ENCODE peak calls at places on chromosomes 13 and 19, in five cellular contexts. One of them, this sample, is unnamed.

GRCh38 chr13:47549219-47549752 is 451.8 kb downstream of the SUCLA2 start:
- DNase-seq in RWPE1: no peak
- DNase-seq in activated CD4-positive, alpha-beta T cell treated with anti-CD3 and anti-CD28 coated beads for 36 hours: no peak
- DNase-seq in stimulated activated CD4-positive, alpha-beta T cell treated with anti-CD3 and anti-CD28 coated beads, Interleukin-4, amount 100 ng/mL, for 4 hours: no peak
- DNase-seq in heart left ventricle: no peak
- DNase-seq in this sample: no peak

GRCh38 chr19:31519216-31519615 is 170.0 kb upstream of the TSHZ3 start:
- DNase-seq in heart left ventricle: no peak
- DNase-seq in activated CD4-positive, alpha-beta T cell treated with anti-CD3 and anti-CD28 coated beads for 36 hours: no peak
- DNase-seq in RWPE1: no peak
- DNase-seq in stimulated activated CD4-positive, alpha-beta T cell treated with anti-CD3 and anti-CD28 coated beads, Interleukin-4, amount 100 ng/mL, for 4 hours: no peak
- DNase-seq in this sample: peak

GRCh38 chr19:46951236-46951986 is 68.2 kb upstream of the NPAS1 start:
- DNase-seq in RWPE1: peak
- DNase-seq in stimulated activated CD4-positive, alpha-beta T cell treated with anti-CD3 and anti-CD28 coated beads, Interleukin-4, amount 100 ng/mL, for 4 hours: no peak
- DNase-seq in activated CD4-positive, alpha-beta T cell treated with anti-CD3 and anti-CD28 coated beads for 36 hours: peak
- DNase-seq in heart left ventricle: peak
- DNase-seq in this sample: peak

GRCh38 chr19:34480971-34481821 is at the start of gene WTIP:
- DNase-seq in RWPE1: peak
- DNase-seq in activated CD4-positive, alpha-beta T cell treated with anti-CD3 and anti-CD28 coated beads for 36 hours: no peak
- DNase-seq in heart left ventricle: peak
- DNase-seq in stimulated activated CD4-positive, alpha-beta T cell treated with anti-CD3 and anti-CD28 coated beads, Interleukin-4, amount 100 ng/mL, for 4 hours: no peak
- DNase-seq in this sample: peak

GRCh38 chr19:20072936-20073335 is 4.9 kb upstream of the ZNF90 start:
- DNase-seq in heart left ventricle: no peak
- DNase-seq in RWPE1: no peak
- DNase-seq in activated CD4-positive, alpha-beta T cell treated with anti-CD3 and anti-CD28 coated beads for 36 hours: no peak
- DNase-seq in stimulated activated CD4-positive, alpha-beta T cell treated with anti-CD3 and anti-CD28 coated beads, Interleukin-4, amount 100 ng/mL, for 4 hours: no peak
- DNase-seq in this sample: no peak

GRCh38 chr19:623974-624373 is 9.4 kb downstream of the POLRMT start:
- DNase-seq in heart left ventricle: no peak
- DNase-seq in stimulated activated CD4-positive, alpha-beta T cell treated with anti-CD3 and anti-CD28 coated beads, Interleukin-4, amount 100 ng/mL, for 4 hours: no peak
- DNase-seq in activated CD4-positive, alpha-beta T cell treated with anti-CD3 and anti-CD28 coated beads for 36 hours: no peak
- DNase-seq in RWPE1: no peak
- DNase-seq in this sample: peak

GRCh38 chr13:98848736-98849135 is 96.3 kb upstream of the SLC15A1 start:
- DNase-seq in stimulated activated CD4-positive, alpha-beta T cell treated with anti-CD3 and anti-CD28 coated beads, Interleukin-4, amount 100 ng/mL, for 4 hours: no peak
- DNase-seq in activated CD4-positive, alpha-beta T cell treated with anti-CD3 and anti-CD28 coated beads for 36 hours: no peak
- DNase-seq in heart left ventricle: no peak
- DNase-seq in RWPE1: no peak
- DNase-seq in this sample: no peak

GRCh38 chr19:51688665-51689571 is 4.2 kb upstream of the SPACA6 start:
- DNase-seq in activated CD4-positive, alpha-beta T cell treated with anti-CD3 and anti-CD28 coated beads for 36 hours: peak
- DNase-seq in heart left ventricle: peak
- DNase-seq in stimulated activated CD4-positive, alpha-beta T cell treated with anti-CD3 and anti-CD28 coated beads, Interleukin-4, amount 100 ng/mL, for 4 hours: no peak
- DNase-seq in RWPE1: peak
- DNase-seq in this sample: peak

GRCh38 chr19:46134527-46134926 is 10.0 kb upstream of the IGFL3 start:
- DNase-seq in stimulated activated CD4-positive, alpha-beta T cell treated with anti-CD3 and anti-CD28 coated beads, Interleukin-4, amount 100 ng/mL, for 4 hours: no peak
- DNase-seq in activated CD4-positive, alpha-beta T cell treated with anti-CD3 and anti-CD28 coated beads for 36 hours: no peak
- DNase-seq in RWPE1: no peak
- DNase-seq in heart left ventricle: no peak
- DNase-seq in this sample: no peak

GRCh38 chr19:19704836-19705235 is 28.1 kb downstream of the ZNF14 start:
- DNase-seq in RWPE1: no peak
- DNase-seq in stimulated activated CD4-positive, alpha-beta T cell treated with anti-CD3 and anti-CD28 coated beads, Interleukin-4, amount 100 ng/mL, for 4 hours: no peak
- DNase-seq in activated CD4-positive, alpha-beta T cell treated with anti-CD3 and anti-CD28 coated beads for 36 hours: no peak
- DNase-seq in heart left ventricle: no peak
- DNase-seq in this sample: no peak

GRCh38 chr13:51328488-51328887 is 11.0 kb upstream of the SERPINE3 start:
- DNase-seq in RWPE1: no peak
- DNase-seq in heart left ventricle: no peak
- DNase-seq in activated CD4-positive, alpha-beta T cell treated with anti-CD3 and anti-CD28 coated beads for 36 hours: no peak
- DNase-seq in stimulated activated CD4-positive, alpha-beta T cell treated with anti-CD3 and anti-CD28 coated beads, Interleukin-4, amount 100 ng/mL, for 4 hours: no peak
- DNase-seq in this sample: peak

GRCh38 chr13:41026806-41027205 is 7.7 kb upstream of the ELF1 start:
- DNase-seq in heart left ventricle: no peak
- DNase-seq in activated CD4-positive, alpha-beta T cell treated with anti-CD3 and anti-CD28 coated beads for 36 hours: no peak
- DNase-seq in RWPE1: no peak
- DNase-seq in stimulated activated CD4-positive, alpha-beta T cell treated with anti-CD3 and anti-CD28 coated beads, Interleukin-4, amount 100 ng/mL, for 4 hours: no peak
- DNase-seq in this sample: no peak

GRCh38 chr19:35216833-35217707 is 11.5 kb downstream of the FAM187B start:
- DNase-seq in stimulated activated CD4-positive, alpha-beta T cell treated with anti-CD3 and anti-CD28 coated beads, Interleukin-4, amount 100 ng/mL, for 4 hours: peak
- DNase-seq in activated CD4-positive, alpha-beta T cell treated with anti-CD3 and anti-CD28 coated beads for 36 hours: peak
- DNase-seq in heart left ventricle: no peak
- DNase-seq in RWPE1: no peak
- DNase-seq in this sample: peak

GRCh38 chr19:13120817-13121216 is 2.8 kb downstream of the NACC1 start:
- DNase-seq in RWPE1: no peak
- DNase-seq in heart left ventricle: no peak
- DNase-seq in stimulated activated CD4-positive, alpha-beta T cell treated with anti-CD3 and anti-CD28 coated beads, Interleukin-4, amount 100 ng/mL, for 4 hours: no peak
- DNase-seq in activated CD4-positive, alpha-beta T cell treated with anti-CD3 and anti-CD28 coated beads for 36 hours: no peak
- DNase-seq in this sample: no peak

GRCh38 chr19:53865918-53866696 is 1.6 kb upstream of the MYADM start:
- DNase-seq in RWPE1: peak
- DNase-seq in stimulated activated CD4-positive, alpha-beta T cell treated with anti-CD3 and anti-CD28 coated beads, Interleukin-4, amount 100 ng/mL, for 4 hours: peak
- DNase-seq in activated CD4-positive, alpha-beta T cell treated with anti-CD3 and anti-CD28 coated beads for 36 hours: peak
- DNase-seq in heart left ventricle: peak
- DNase-seq in this sample: peak

GRCh38 chr19:57527136-57527881 is at the start of gene ZNF549:
- DNase-seq in activated CD4-positive, alpha-beta T cell treated with anti-CD3 and anti-CD28 coated beads for 36 hours: peak
- DNase-seq in stimulated activated CD4-positive, alpha-beta T cell treated with anti-CD3 and anti-CD28 coated beads, Interleukin-4, amount 100 ng/mL, for 4 hours: peak
- DNase-seq in heart left ventricle: peak
- DNase-seq in RWPE1: peak
- DNase-seq in this sample: peak

GRCh38 chr13:45015300-45015699 is 26.0 kb downstream of the GPALPP1 start:
- DNase-seq in stimulated activated CD4-positive, alpha-beta T cell treated with anti-CD3 and anti-CD28 coated beads, Interleukin-4, amount 100 ng/mL, for 4 hours: no peak
- DNase-seq in RWPE1: no peak
- DNase-seq in heart left ventricle: no peak
- DNase-seq in activated CD4-positive, alpha-beta T cell treated with anti-CD3 and anti-CD28 coated beads for 36 hours: no peak
- DNase-seq in this sample: no peak

GRCh38 chr19:6097911-6098310 is 12.4 kb downstream of the RFX2 start:
- DNase-seq in RWPE1: no peak
- DNase-seq in heart left ventricle: no peak
- DNase-seq in stimulated activated CD4-positive, alpha-beta T cell treated with anti-CD3 and anti-CD28 coated beads, Interleukin-4, amount 100 ng/mL, for 4 hours: no peak
- DNase-seq in activated CD4-positive, alpha-beta T cell treated with anti-CD3 and anti-CD28 coated beads for 36 hours: no peak
- DNase-seq in this sample: no peak

GRCh38 chr19:926595-927043 is 784 bp downstream of the ARID3A start:
- DNase-seq in activated CD4-positive, alpha-beta T cell treated with anti-CD3 and anti-CD28 coated beads for 36 hours: peak
- DNase-seq in RWPE1: peak
- DNase-seq in heart left ventricle: peak
- DNase-seq in stimulated activated CD4-positive, alpha-beta T cell treated with anti-CD3 and anti-CD28 coated beads, Interleukin-4, amount 100 ng/mL, for 4 hours: no peak
- DNase-seq in this sample: no peak

GRCh38 chr13:75934889-75935288 is 298.8 kb downstream of the LMO7 start:
- DNase-seq in heart left ventricle: no peak
- DNase-seq in stimulated activated CD4-positive, alpha-beta T cell treated with anti-CD3 and anti-CD28 coated beads, Interleukin-4, amount 100 ng/mL, for 4 hours: no peak
- DNase-seq in activated CD4-positive, alpha-beta T cell treated with anti-CD3 and anti-CD28 coated beads for 36 hours: no peak
- DNase-seq in RWPE1: no peak
- DNase-seq in this sample: no peak

GRCh38 chr13:33057019-33057785 is 41.0 kb downstream of the KL start:
- DNase-seq in stimulated activated CD4-positive, alpha-beta T cell treated with anti-CD3 and anti-CD28 coated beads, Interleukin-4, amount 100 ng/mL, for 4 hours: no peak
- DNase-seq in heart left ventricle: no peak
- DNase-seq in RWPE1: no peak
- DNase-seq in activated CD4-positive, alpha-beta T cell treated with anti-CD3 and anti-CD28 coated beads for 36 hours: no peak
- DNase-seq in this sample: no peak

GRCh38 chr19:37692956-37693660 is 26.5 kb downstream of the ZNF607 start:
- DNase-seq in heart left ventricle: no peak
- DNase-seq in RWPE1: no peak
- DNase-seq in stimulated activated CD4-positive, alpha-beta T cell treated with anti-CD3 and anti-CD28 coated beads, Interleukin-4, amount 100 ng/mL, for 4 hours: no peak
- DNase-seq in activated CD4-positive, alpha-beta T cell treated with anti-CD3 and anti-CD28 coated beads for 36 hours: peak
- DNase-seq in this sample: no peak